ENCODE peak calls at places on chromosome 2, in five cellular contexts. W is HuH-7.5; N is small intestine; H is CD4-positive, alpha-beta T cell; C is HS-27A. O is an unnamed sample.

GRCh38 chr2:24785704-24786321 is 7.4 kb downstream of the PTRHD1 start:
- DNase-seq in C (no peak), H (no peak), N (no peak), W (no peak), O (no peak)

GRCh38 chr2:8522682-8523081 is 159.2 kb upstream of the ID2 start:
- DNase-seq in W (no peak), C (no peak), H (no peak), N (no peak), O (no peak)

GRCh38 chr2:113760400-113760799 is 4.0 kb upstream of the SLC35F5 start:
- DNase-seq in C (peak; percentile 69), W (no peak), N (no peak), H (no peak), O (no peak)

GRCh38 chr2:2229898-2230817 is 100.9 kb downstream of the MYT1L start:
- DNase-seq in H (no peak), N (no peak), C (no peak), W (no peak), O (peak; percentile 5)

GRCh38 chr2:173496746-173497145 is 142.1 kb downstream of the CDCA7 start:
- DNase-seq in W (no peak), N (no peak), C (no peak), H (no peak), O (no peak)

GRCh38 chr2:196328088-196328680 is 156.8 kb upstream of the STK17B start:
- DNase-seq in W (no peak), N (no peak), C (no peak), H (no peak), O (no peak)

GRCh38 chr2:174654429-174654941 is 56.9 kb upstream of the WIPF1 start:
- DNase-seq in H (no peak), N (no peak), C (no peak), W (no peak), O (no peak)

GRCh38 chr2:237790353-237790752 is 8.2 kb upstream of the RBM44 start:
- DNase-seq in H (no peak), N (no peak), C (no peak), W (no peak), O (no peak)

GRCh38 chr2:202911513-202912341 is at the start of the genes CARF and WDR12:
- DNase-seq in C (peak; percentile 70), N (peak; percentile 95), W (peak; percentile 65), H (peak; percentile 89), O (peak; percentile 97)

GRCh38 chr2:240503375-240503774 is 54.4 kb downstream of the ANKMY1 start:
- DNase-seq in H (no peak), N (no peak), W (no peak), C (no peak), O (no peak)

GRCh38 chr2:138829326-138829725 is 49.1 kb upstream of the NXPH2 start:
- DNase-seq in W (peak; percentile 46), C (no peak), H (no peak), N (peak; percentile 16), O (peak; percentile 69)

GRCh38 chr2:240611601-240612210 is 13.6 kb upstream of the GPR35 start:
- DNase-seq in W (no peak), H (no peak), N (peak; percentile 40), C (no peak), O (no peak)

GRCh38 chr2:86284987-86285386 is 52.4 kb downstream of the REEP1 start:
- DNase-seq in N (no peak), C (no peak), W (no peak), H (no peak), O (no peak)

GRCh38 chr2:197613509-197613987 is 61.8 kb downstream of the RFTN2 start:
- DNase-seq in W (peak; percentile 80), N (no peak), H (no peak), C (no peak), O (no peak)

GRCh38 chr2:171923206-171923605 is 945 bp downstream of the HAT1 start:
- DNase-seq in H (no peak), W (no peak), N (peak; percentile 6), C (peak; percentile 2), O (peak; percentile 51)

GRCh38 chr2:44268259-44268649 is 7.0 kb upstream of the SLC3A1 start:
- DNase-seq in H (no peak), C (no peak), N (no peak), W (no peak), O (no peak)

GRCh38 chr2:64989982-64990614 is 899 bp downstream of the SLC1A4 start:
- DNase-seq in C (no peak), N (no peak), H (no peak), W (no peak), O (peak; percentile 5)

GRCh38 chr2:150023044-150023443 is 435.5 kb upstream of the MMADHC start:
- DNase-seq in H (no peak), C (no peak), N (no peak), W (no peak), O (no peak)

GRCh38 chr2:240584486-240585031 is 2.0 kb upstream of the CAPN10 start:
- DNase-seq in W (no peak), H (no peak), N (no peak), C (no peak), O (no peak)

GRCh38 chr2:70935468-70936164 is at the start of gene ATP6V1B1:
- DNase-seq in W (no peak), N (no peak), H (no peak), C (no peak), O (peak; percentile 71)

GRCh38 chr2:220835563-220835962 is 736.5 kb downstream of the EPHA4 start:
- DNase-seq in N (no peak), H (no peak), W (no peak), C (no peak), O (no peak)

GRCh38 chr2:170122883-170123547 is 54.9 kb upstream of the MYO3B start:
- DNase-seq in N (no peak), C (peak; percentile 15), W (no peak), H (no peak), O (peak; percentile 76)

GRCh38 chr2:120237491-120237902 is 14.3 kb upstream of the TMEM185B start:
- DNase-seq in C (peak; percentile 74), H (no peak), N (no peak), W (peak; percentile 19), O (peak; percentile 81)

GRCh38 chr2:39142012-39142346 is 21.1 kb upstream of the SOS1 start:
- DNase-seq in C (no peak), N (no peak), H (no peak), W (no peak), O (no peak)

GRCh38 chr2:120937736-120938131 is 202.1 kb downstream of the GLI2 start:
- DNase-seq in H (no peak), C (no peak), W (no peak), N (no peak), O (no peak)

GRCh38 chr2:12263730-12264129 is 453.0 kb upstream of the TRIB2 start:
- DNase-seq in H (no peak), W (no peak), N (no peak), C (no peak), O (no peak)

GRCh38 chr2:159195719-159196118 is 90.8 kb downstream of the WDSUB1 start:
- DNase-seq in W (no peak), H (no peak), C (no peak), N (no peak), O (no peak)

GRCh38 chr2:187136646-187137045 is 287.7 kb upstream of the ZSWIM2 start:
- DNase-seq in H (no peak), W (no peak), N (no peak), C (no peak), O (no peak)

GRCh38 chr2:229849073-229849472 is 72.7 kb downstream of the TRIP12 start:
- DNase-seq in C (no peak), W (no peak), N (no peak), H (no peak), O (no peak)

GRCh38 chr2:5617796-5618195 is 74.4 kb upstream of the SOX11 start:
- DNase-seq in W (no peak), C (no peak), N (no peak), H (no peak), O (no peak)

GRCh38 chr2:18047896-18048657 is 169.6 kb downstream of the KCNS3 start:
- DNase-seq in C (peak; percentile 66), N (no peak), W (no peak), H (no peak), O (no peak)

GRCh38 chr2:219429958-219430586 is 4.6 kb upstream of the SPEG start:
- DNase-seq in W (no peak), H (no peak), C (no peak), N (no peak), O (no peak)

GRCh38 chr2:232486558-232487384 is 863 bp downstream of the ECEL1 start:
- DNase-seq in W (no peak), H (no peak), C (no peak), N (no peak), O (no peak)

GRCh38 chr2:59322005-59322404 is 1080.9 kb upstream of the FANCL start:
- DNase-seq in N (no peak), C (no peak), W (no peak), H (no peak), O (no peak)

GRCh38 chr2:234038076-234038802 is 12.3 kb upstream of the SPP2 start:
- DNase-seq in C (no peak), H (no peak), W (no peak), N (no peak), O (no peak)